ENCODE peak calls at places on chromosomes 4 and X, in five cellular contexts. D is naive thymus-derived CD4-positive, alpha-beta T cell; J is effector memory CD4-positive, alpha-beta T cell; Z is GM23248; T is body of pancreas. K is an unnamed sample.

GRCh38 chrX:105460366-105460765 is 239.9 kb upstream of the TEX13A start:
- DNase-seq in J (no peak), T (no peak), D (no peak), Z (no peak), K (no peak)

GRCh38 chr4:4480205-4480604 is 61.6 kb downstream of the STX18 start:
- DNase-seq in T (no peak), Z (no peak), D (no peak), J (no peak), K (no peak)

GRCh38 chr4:77028241-77028640 is 47.5 kb downstream of the CCNI start:
- DNase-seq in J (no peak), T (no peak), D (peak; percentile 48), Z (no peak), K (no peak)

GRCh38 chr4:23384741-23385140 is 505.1 kb downstream of the PPARGC1A start:
- DNase-seq in T (no peak), D (no peak), Z (no peak), J (no peak), K (no peak)

GRCh38 chrX:115413246-115413878 is 123.8 kb downstream of the LUZP4 start:
- DNase-seq in D (no peak), Z (peak; percentile 52), J (no peak), T (no peak), K (no peak)

GRCh38 chr4:125833-126232 is 1.5 kb downstream of the ZNF718 start:
- DNase-seq in Z (no peak), D (no peak), J (no peak), T (no peak), K (no peak)

GRCh38 chrX:46837543-46838481 is 969 bp downstream of the RP2 start:
- DNase-seq in J (no peak), D (peak; percentile 31), T (no peak), Z (peak; percentile 63), K (no peak)

GRCh38 chr4:11404431-11404830 is 24.3 kb downstream of the HS3ST1 start:
- DNase-seq in Z (no peak), J (no peak), T (no peak), D (no peak), K (no peak)

GRCh38 chr4:170339522-170339921 is 249.8 kb upstream of the AADAT start:
- DNase-seq in Z (no peak), J (no peak), T (no peak), D (no peak), K (no peak)

GRCh38 chr4:70704333-70705145 is 16.2 kb downstream of the UTP3 start:
- DNase-seq in Z (peak; percentile 84), T (peak; percentile 86), J (peak; percentile 57), D (peak; percentile 48), K (peak; percentile 24)

GRCh38 chr4:10164877-10165283 is 48.3 kb upstream of the WDR1 start:
- DNase-seq in T (no peak), J (no peak), D (no peak), Z (peak; percentile 74), K (no peak)

GRCh38 chr4:27009539-27009938 is 148.9 kb downstream of the STIM2 start:
- DNase-seq in J (no peak), D (no peak), T (no peak), Z (peak; percentile 57), K (no peak)

GRCh38 chrX:106144755-106145639 is 23.1 kb upstream of the PWWP3B start:
- DNase-seq in J (no peak), Z (no peak), D (no peak), T (peak; percentile 94), K (no peak)

GRCh38 chr4:128394778-128395177 is 107.2 kb upstream of the PGRMC2 start:
- DNase-seq in J (no peak), D (no peak), Z (peak; percentile 92), T (no peak), K (no peak)

GRCh38 chr4:52198356-52198755 is 147.3 kb downstream of the SPATA18 start:
- DNase-seq in T (no peak), J (no peak), Z (no peak), D (no peak), K (no peak)
- H3K4me1 ChIP-seq in T (no peaks in the 10 kb centered on the region), J (no peaks in the 10 kb centered on the region), Z (peaks cover 8% of the 10 kb centered on the region), D (no peaks in the 10 kb centered on the region), K (peaks cover 2% of the 10 kb centered on the region)

GRCh38 chr4:89575840-89576239 is 261.1 kb downstream of the SNCA start:
- DNase-seq in T (no peak), Z (no peak), D (no peak), J (no peak), K (no peak)

GRCh38 chr4:89583106-89583505 is 253.9 kb downstream of the SNCA start:
- DNase-seq in T (no peak), Z (no peak), J (no peak), D (no peak), K (no peak)

GRCh38 chr4:89579776-89580175 is 257.2 kb downstream of the SNCA start:
- DNase-seq in J (no peak), Z (no peak), D (no peak), T (no peak), K (no peak)
- H3K4me1 ChIP-seq in J (no peaks in the 10 kb centered on the region), Z (no peaks in the 10 kb centered on the region), D (no peaks in the 10 kb centered on the region), T (no peaks in the 10 kb centered on the region), K (no peaks in the 10 kb centered on the region)

DNA sequence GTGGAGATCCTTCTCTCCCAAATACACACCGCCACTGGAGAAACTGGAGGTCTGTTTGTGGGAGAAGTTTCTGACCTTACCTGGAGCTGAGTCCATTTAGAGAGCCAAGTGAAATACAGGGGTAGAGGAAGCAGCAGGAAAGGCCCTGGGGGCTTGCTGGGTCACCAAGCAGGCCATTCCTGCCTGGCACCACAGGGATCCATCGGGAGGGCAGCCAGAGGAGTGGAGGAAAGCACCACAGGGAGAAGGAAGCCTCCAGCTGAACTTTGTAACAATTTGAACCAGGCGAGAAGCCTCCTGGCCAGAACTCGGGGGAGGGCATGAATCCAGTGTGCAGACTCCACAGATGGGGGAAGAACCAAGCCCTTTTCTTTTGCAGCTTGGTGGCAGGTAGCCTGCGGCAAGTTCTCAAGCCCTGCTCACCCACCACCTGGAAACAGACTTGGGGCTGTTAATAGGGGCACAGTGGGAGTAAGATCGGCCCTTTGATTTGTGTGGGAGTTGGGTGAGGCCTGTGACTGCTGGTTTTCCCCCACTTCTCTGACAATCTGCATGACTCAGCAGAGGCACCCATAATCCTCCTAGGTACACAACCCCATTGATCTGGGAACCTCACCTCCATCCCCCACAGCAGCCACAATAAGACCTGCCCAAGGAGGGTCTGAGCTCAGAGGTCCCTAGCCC is 94.6 kb downstream of the IRS4 start:
- DNase-seq in T (no peak), J (no peak), D (no peak), Z (no peak), K (no peak)
- H3K4me1 ChIP-seq in T (no peaks in the 10 kb centered on the region), J (no peaks in the 10 kb centered on the region), D (no peaks in the 10 kb centered on the region), Z (no peaks in the 10 kb centered on the region), K (no peaks in the 10 kb centered on the region)

GRCh38 chrX:154350429-154351182 is 23.8 kb downstream of the FLNA start:
- DNase-seq in J (no peak), Z (peak; percentile 25), T (no peak), D (no peak), K (no peak)

GRCh38 chrX:154348114-154348531 is 26.3 kb downstream of the FLNA start:
- DNase-seq in D (no peak), Z (peak; percentile 40), T (no peak), J (no peak), K (no peak)

GRCh38 chrX:154349359-154349935 is 25.0 kb downstream of the FLNA start:
- DNase-seq in T (no peak), D (no peak), J (no peak), Z (peak; percentile 1), K (no peak)

GRCh38 chrX:154349979-154350378 is 24.5 kb downstream of the FLNA start:
- DNase-seq in D (no peak), T (no peak), Z (peak; percentile 0), J (no peak), K (no peak)

GRCh38 chrX:154348646-154349358 is 25.6 kb downstream of the FLNA start:
- DNase-seq in D (no peak), T (no peak), Z (no peak), J (no peak), K (no peak)
- H3K4me1 ChIP-seq in D (peaks cover 33% of the 10 kb centered on the region), T (no peaks in the 10 kb centered on the region), Z (no peaks in the 10 kb centered on the region), J (peaks cover 63% of the 10 kb centered on the region), K (no peaks in the 10 kb centered on the region)

GRCh38 chr4:8337083-8337482 is 67.5 kb downstream of the HTRA3 start:
- DNase-seq in J (no peak), Z (no peak), D (no peak), T (no peak), K (no peak)
- H3K4me1 ChIP-seq in J (no peaks in the 10 kb centered on the region), Z (no peaks in the 10 kb centered on the region), D (no peaks in the 10 kb centered on the region), T (peaks cover 10% of the 10 kb centered on the region), K (peaks cover 8% of the 10 kb centered on the region)

GRCh38 chr4:37671072-37671471 is 15.1 kb downstream of the RELL1 start:
- DNase-seq in D (no peak), J (no peak), T (no peak), Z (no peak), K (no peak)
- H3K4me1 ChIP-seq in D (peaks cover 27% of the 10 kb centered on the region), J (peaks cover 7% of the 10 kb centered on the region), T (peaks cover 28% of the 10 kb centered on the region), Z (peaks cover 18% of the 10 kb centered on the region), K (no peaks in the 10 kb centered on the region)

GRCh38 chr4:7861440-7861881 is 78.2 kb downstream of the AFAP1 start:
- DNase-seq in Z (peak; percentile 93), D (no peak), T (no peak), J (no peak), K (no peak)

GRCh38 chr4:7858498-7858897 is 81.2 kb downstream of the AFAP1 start:
- DNase-seq in T (no peak), D (no peak), J (no peak), Z (no peak), K (no peak)

GRCh38 chr4:7862561-7863200 is 77.0 kb downstream of the AFAP1 start:
- DNase-seq in Z (no peak), T (no peak), J (no peak), D (no peak), K (no peak)

GRCh38 chr4:7859350-7859749 is 80.3 kb downstream of the AFAP1 start:
- DNase-seq in D (no peak), Z (no peak), T (no peak), J (no peak), K (no peak)

GRCh38 chr4:7860600-7861158 is 79.0 kb downstream of the AFAP1 start:
- DNase-seq in Z (no peak), T (no peak), J (no peak), D (no peak), K (no peak)
- H3K4me1 ChIP-seq in Z (peaks cover 63% of the 10 kb centered on the region), T (no peaks in the 10 kb centered on the region), J (peaks cover 8% of the 10 kb centered on the region), D (peaks cover 20% of the 10 kb centered on the region), K (peaks cover 11% of the 10 kb centered on the region)

GRCh38 chr4:113766882-113767281 is 5.3 kb upstream of the CAMK2D start:
- DNase-seq in T (no peak), J (no peak), D (no peak), Z (no peak), K (no peak)

GRCh38 chr4:113762851-113763172 is 1.3 kb upstream of the CAMK2D start:
- DNase-seq in T (no peak), Z (no peak), D (no peak), J (no peak), K (no peak)

GRCh38 chr4:113761682-113762060 is at the start of gene CAMK2D:
- DNase-seq in T (peak; percentile 89), Z (peak; percentile 82), D (peak; percentile 90), J (peak; percentile 74), K (peak; percentile 60)

GRCh38 chr4:113762061-113762850 is 718 bp upstream of the CAMK2D start:
- DNase-seq in J (peak; percentile 97), D (peak; percentile 99), T (peak; percentile 100), Z (peak; percentile 100), K (peak; percentile 98)

GRCh38 chr4:113764720-113765264 is 3.3 kb upstream of the CAMK2D start:
- DNase-seq in T (no peak), D (no peak), J (no peak), Z (no peak), K (no peak)
- H3K4me1 ChIP-seq in T (peaks cover 8% of the 10 kb centered on the region), D (peaks cover 6% of the 10 kb centered on the region), J (peaks cover 3% of the 10 kb centered on the region), Z (peaks cover 6% of the 10 kb centered on the region), K (no peaks in the 10 kb centered on the region)